ENCODE peak calls at places on chromosome 18, in six cellular contexts. One of them, this sample, is unnamed.

GRCh38 chr18:63788447-63789096 is 13.4 kb downstream of the SERPINB7 start:
- DNase-seq in HCT116: peak; percentile 68
- DNase-seq in PC-3: peak; percentile 96
- DNase-seq in neural progenitor cell: no peak
- DNase-seq in hepatocyte: no peak
- DNase-seq in GM23338: no peak
- DNase-seq in this sample: no peak

GRCh38 chr18:4797286-4797685 is 342.2 kb upstream of the DLGAP1 start:
- DNase-seq in HCT116: no peak
- DNase-seq in PC-3: no peak
- DNase-seq in neural progenitor cell: no peak
- DNase-seq in hepatocyte: peak; percentile 11
- DNase-seq in GM23338: no peak
- DNase-seq in this sample: no peak

GRCh38 chr18:31399336-31400032 is 22.9 kb downstream of the DSG4 start:
- DNase-seq in HCT116: peak; percentile 83
- DNase-seq in PC-3: peak; percentile 65
- DNase-seq in neural progenitor cell: no peak
- DNase-seq in hepatocyte: peak; percentile 49
- DNase-seq in GM23338: no peak
- DNase-seq in this sample: no peak

GRCh38 chr18:48676346-48676745 is 137.5 kb downstream of the CTIF start:
- DNase-seq in HCT116: no peak
- DNase-seq in PC-3: no peak
- DNase-seq in neural progenitor cell: no peak
- DNase-seq in hepatocyte: no peak
- DNase-seq in GM23338: no peak
- DNase-seq in this sample: no peak

GRCh38 chr18:74731097-74731496 is 133.4 kb downstream of the ZNF407 start:
- DNase-seq in HCT116: no peak
- DNase-seq in PC-3: peak; percentile 79
- DNase-seq in neural progenitor cell: no peak
- DNase-seq in hepatocyte: no peak
- DNase-seq in GM23338: no peak
- DNase-seq in this sample: no peak

GRCh38 chr18:6960656-6961055 is 156.9 kb downstream of the LAMA1 start:
- DNase-seq in HCT116: no peak
- DNase-seq in PC-3: peak; percentile 76
- DNase-seq in neural progenitor cell: no peak
- DNase-seq in hepatocyte: no peak
- DNase-seq in GM23338: no peak
- DNase-seq in this sample: no peak

GRCh38 chr18:56162871-56163270 is 475.5 kb downstream of the TXNL1 start:
- DNase-seq in HCT116: no peak
- DNase-seq in PC-3: no peak
- DNase-seq in neural progenitor cell: no peak
- DNase-seq in hepatocyte: no peak
- DNase-seq in GM23338: no peak
- DNase-seq in this sample: no peak

GRCh38 chr18:13318644-13319501 is 100.3 kb downstream of the LDLRAD4 start:
- DNase-seq in HCT116: no peak
- DNase-seq in PC-3: no peak
- DNase-seq in neural progenitor cell: no peak
- DNase-seq in hepatocyte: no peak
- DNase-seq in GM23338: no peak
- DNase-seq in this sample: no peak

GRCh38 chr18:5424903-5425302 is 118.9 kb downstream of the EPB41L3 start:
- DNase-seq in HCT116: no peak
- DNase-seq in PC-3: peak; percentile 51
- DNase-seq in neural progenitor cell: peak; percentile 66
- DNase-seq in hepatocyte: peak; percentile 62
- DNase-seq in GM23338: peak; percentile 71
- DNase-seq in this sample: peak; percentile 59

GRCh38 chr18:49856531-49856930 is 43.2 kb upstream of the ACAA2 start:
- DNase-seq in HCT116: no peak
- DNase-seq in PC-3: no peak
- DNase-seq in neural progenitor cell: no peak
- DNase-seq in hepatocyte: no peak
- DNase-seq in GM23338: no peak
- DNase-seq in this sample: no peak

GRCh38 chr18:21110667-21111350 is 804 bp downstream of the ROCK1 start:
- DNase-seq in HCT116: no peak
- DNase-seq in PC-3: peak; percentile 41
- DNase-seq in neural progenitor cell: no peak
- DNase-seq in hepatocyte: peak; percentile 56
- DNase-seq in GM23338: peak; percentile 63
- DNase-seq in this sample: peak; percentile 70

GRCh38 chr18:26746284-26747130 is 119.0 kb downstream of the AQP4 start:
- DNase-seq in HCT116: no peak
- DNase-seq in PC-3: peak; percentile 67
- DNase-seq in neural progenitor cell: no peak
- DNase-seq in hepatocyte: no peak
- DNase-seq in GM23338: no peak
- DNase-seq in this sample: no peak

GRCh38 chr18:76894947-76895346 is 72.6 kb downstream of the ZNF236 start:
- DNase-seq in HCT116: no peak
- DNase-seq in PC-3: no peak
- DNase-seq in neural progenitor cell: no peak
- DNase-seq in hepatocyte: no peak
- DNase-seq in GM23338: no peak
- DNase-seq in this sample: no peak

GRCh38 chr18:7567487-7568425 is 640 bp downstream of the PTPRM start:
- DNase-seq in HCT116: no peak
- DNase-seq in PC-3: peak; percentile 51
- DNase-seq in neural progenitor cell: peak; percentile 86
- DNase-seq in hepatocyte: peak; percentile 77
- DNase-seq in GM23338: peak; percentile 78
- DNase-seq in this sample: peak; percentile 78

GRCh38 chr18:63237911-63238710 is 81.5 kb downstream of the BCL2 start:
- DNase-seq in HCT116: peak; percentile 31
- DNase-seq in PC-3: peak; percentile 74
- DNase-seq in neural progenitor cell: peak; percentile 81
- DNase-seq in hepatocyte: peak; percentile 65
- DNase-seq in GM23338: peak; percentile 77
- DNase-seq in this sample: no peak

GRCh38 chr18:67672142-67672541 is 155.6 kb upstream of the DSEL start:
- DNase-seq in HCT116: no peak
- DNase-seq in PC-3: peak; percentile 16
- DNase-seq in neural progenitor cell: no peak
- DNase-seq in hepatocyte: no peak
- DNase-seq in GM23338: no peak
- DNase-seq in this sample: no peak

GRCh38 chr18:50947899-50948298 is 19.9 kb upstream of the ELAC1 start:
- DNase-seq in HCT116: no peak
- DNase-seq in PC-3: peak; percentile 24
- DNase-seq in neural progenitor cell: no peak
- DNase-seq in hepatocyte: no peak
- DNase-seq in GM23338: no peak
- DNase-seq in this sample: no peak

GRCh38 chr18:70337139-70337972 is 48.5 kb downstream of the SOCS6 start:
- DNase-seq in HCT116: peak; percentile 89
- DNase-seq in PC-3: peak; percentile 94
- DNase-seq in neural progenitor cell: peak; percentile 31
- DNase-seq in hepatocyte: peak; percentile 74
- DNase-seq in GM23338: peak; percentile 43
- DNase-seq in this sample: peak; percentile 10

GRCh38 chr18:67199993-67200617 is 316.4 kb downstream of the DSEL start:
- DNase-seq in HCT116: peak; percentile 8
- DNase-seq in PC-3: peak; percentile 80
- DNase-seq in neural progenitor cell: peak; percentile 60
- DNase-seq in hepatocyte: peak; percentile 57
- DNase-seq in GM23338: peak; percentile 69
- DNase-seq in this sample: peak; percentile 75

GRCh38 chr18:70450658-70451253 is 161.9 kb downstream of the SOCS6 start:
- DNase-seq in HCT116: peak; percentile 23
- DNase-seq in PC-3: peak; percentile 29
- DNase-seq in neural progenitor cell: no peak
- DNase-seq in hepatocyte: no peak
- DNase-seq in GM23338: peak; percentile 41
- DNase-seq in this sample: no peak

GRCh38 chr18:48409591-48410094 is 460 bp upstream of the ZBTB7C start:
- DNase-seq in HCT116: no peak
- DNase-seq in PC-3: no peak
- DNase-seq in neural progenitor cell: no peak
- DNase-seq in hepatocyte: peak; percentile 40
- DNase-seq in GM23338: peak; percentile 49
- DNase-seq in this sample: no peak

GRCh38 chr18:63545094-63545493 is 2.9 kb downstream of the SERPINB12 start:
- DNase-seq in HCT116: no peak
- DNase-seq in PC-3: no peak
- DNase-seq in neural progenitor cell: no peak
- DNase-seq in hepatocyte: no peak
- DNase-seq in GM23338: no peak
- DNase-seq in this sample: no peak

DNA sequence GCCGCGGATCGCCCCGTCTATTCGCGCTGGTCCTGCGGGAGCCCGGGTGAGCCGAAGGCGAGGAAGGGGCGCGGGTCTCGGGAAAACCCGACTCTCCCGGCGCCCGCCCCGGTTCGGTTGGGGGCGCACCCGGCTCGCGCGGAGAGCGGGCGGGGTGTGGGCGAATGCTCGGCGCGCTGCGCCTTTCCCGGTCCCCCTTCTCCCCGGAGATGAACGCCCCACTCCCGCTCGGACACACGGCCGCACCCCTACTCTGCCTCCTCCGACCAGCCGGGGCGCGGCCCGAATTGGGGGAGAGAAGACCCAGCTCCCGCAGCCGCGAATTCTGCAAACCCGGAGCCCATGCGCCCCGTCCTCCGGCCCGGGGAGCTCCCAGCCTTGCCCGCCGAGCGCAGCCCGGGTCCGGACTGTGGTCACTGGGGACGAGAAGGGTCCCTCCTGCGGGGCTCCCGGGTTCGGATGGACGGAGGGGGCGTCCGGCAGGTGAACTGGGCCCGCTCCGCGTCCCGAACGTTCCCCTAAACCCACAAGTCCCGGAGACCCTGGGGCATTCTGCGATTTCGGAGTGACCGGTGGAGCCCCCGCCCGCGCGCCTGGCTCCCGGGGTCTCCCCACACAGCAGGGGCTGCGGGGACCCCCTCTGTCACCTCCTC is 734 bp downstream of the KCNG2 start:
- DNase-seq in HCT116: no peak
- DNase-seq in PC-3: no peak
- DNase-seq in neural progenitor cell: peak; percentile 40
- DNase-seq in hepatocyte: no peak
- DNase-seq in GM23338: peak; percentile 44
- DNase-seq in this sample: no peak
- TF ChIP-seq EZH2 in HCT116: no peak
- TF ChIP-seq EZH2 in PC-3: no peak
- TF ChIP-seq EZH2 in neural progenitor cell: peak; percentile 97
- TF ChIP-seq EZH2 in hepatocyte: no peak
- TF ChIP-seq EZH2 in GM23338: peak; percentile 64
- TF ChIP-seq EZH2 in this sample: no peak

DNA sequence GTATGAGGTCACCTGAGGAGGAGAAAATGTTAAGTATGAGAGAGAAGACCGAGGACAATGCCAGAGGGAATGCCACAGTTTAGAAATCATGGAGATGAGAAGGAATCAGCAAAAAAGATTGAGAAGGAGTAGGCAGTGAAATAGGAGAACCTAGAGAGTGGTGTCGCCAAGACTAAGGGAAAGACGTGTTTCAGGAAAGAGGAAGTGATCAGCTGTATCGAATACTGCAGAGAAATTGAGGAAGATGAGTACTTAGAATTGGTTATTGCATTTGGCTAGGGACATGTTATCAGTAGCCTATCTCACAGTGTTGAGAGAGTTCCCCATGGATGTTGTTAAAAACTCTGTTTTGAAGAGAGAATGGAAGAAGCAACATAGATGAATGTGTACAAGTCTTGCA is 112.3 kb downstream of the GALNT1 start:
- DNase-seq in HCT116: no peak
- DNase-seq in PC-3: no peak
- DNase-seq in neural progenitor cell: no peak
- DNase-seq in hepatocyte: no peak
- DNase-seq in GM23338: no peak
- DNase-seq in this sample: no peak
- TF ChIP-seq EZH2phosphoT487 in HCT116: no peak
- TF ChIP-seq EZH2phosphoT487 in PC-3: no peak
- TF ChIP-seq EZH2phosphoT487 in neural progenitor cell: no peak
- TF ChIP-seq EZH2phosphoT487 in hepatocyte: no peak
- TF ChIP-seq EZH2phosphoT487 in GM23338: no peak
- TF ChIP-seq EZH2phosphoT487 in this sample: no peak

GRCh38 chr18:10017048-10017447 is 103.2 kb downstream of the VAPA start:
- DNase-seq in HCT116: no peak
- DNase-seq in PC-3: no peak
- DNase-seq in neural progenitor cell: no peak
- DNase-seq in hepatocyte: no peak
- DNase-seq in GM23338: no peak
- DNase-seq in this sample: no peak

GRCh38 chr18:10012526-10012925 is 98.7 kb downstream of the VAPA start:
- DNase-seq in HCT116: no peak
- DNase-seq in PC-3: no peak
- DNase-seq in neural progenitor cell: no peak
- DNase-seq in hepatocyte: no peak
- DNase-seq in GM23338: no peak
- DNase-seq in this sample: no peak

GRCh38 chr18:10013621-10014543 is 100.1 kb downstream of the VAPA start:
- DNase-seq in HCT116: no peak
- DNase-seq in PC-3: no peak
- DNase-seq in neural progenitor cell: no peak
- DNase-seq in hepatocyte: no peak
- DNase-seq in GM23338: no peak
- DNase-seq in this sample: no peak

GRCh38 chr18:10015288-10015701 is 101.5 kb downstream of the VAPA start:
- DNase-seq in HCT116: no peak
- DNase-seq in PC-3: peak; percentile 41
- DNase-seq in neural progenitor cell: no peak
- DNase-seq in hepatocyte: peak; percentile 26
- DNase-seq in GM23338: no peak
- DNase-seq in this sample: no peak

GRCh38 chr18:10015941-10016819 is 102.4 kb downstream of the VAPA start:
- DNase-seq in HCT116: no peak
- DNase-seq in PC-3: peak; percentile 63
- DNase-seq in neural progenitor cell: no peak
- DNase-seq in hepatocyte: peak; percentile 63
- DNase-seq in GM23338: peak; percentile 21
- DNase-seq in this sample: no peak
- TF ChIP-seq CTCF in HCT116: no peak
- TF ChIP-seq CTCF in PC-3: peak; percentile 44
- TF ChIP-seq CTCF in neural progenitor cell: no peak
- TF ChIP-seq CTCF in hepatocyte: peak; percentile 55
- TF ChIP-seq CTCF in GM23338: no peak
- TF ChIP-seq CTCF in this sample: no peak

GRCh38 chr18:22167471-22168151 is 1.8 kb upstream of the GATA6 start:
- DNase-seq in HCT116: no peak
- DNase-seq in PC-3: no peak
- DNase-seq in neural progenitor cell: peak; percentile 65
- DNase-seq in hepatocyte: peak; percentile 63
- DNase-seq in GM23338: peak; percentile 74
- DNase-seq in this sample: no peak

GRCh38 chr18:22167091-22167470 is 2.3 kb upstream of the GATA6 start:
- DNase-seq in HCT116: no peak
- DNase-seq in PC-3: no peak
- DNase-seq in neural progenitor cell: peak; percentile 58
- DNase-seq in hepatocyte: no peak
- DNase-seq in GM23338: no peak
- DNase-seq in this sample: no peak

GRCh38 chr18:22169011-22169888 is at the start of gene GATA6:
- DNase-seq in HCT116: peak; percentile 85
- DNase-seq in PC-3: peak; percentile 91
- DNase-seq in neural progenitor cell: peak; percentile 92
- DNase-seq in hepatocyte: peak; percentile 96
- DNase-seq in GM23338: peak; percentile 88
- DNase-seq in this sample: no peak

GRCh38 chr18:22169889-22170420 is 566 bp downstream of the GATA6 start:
- DNase-seq in HCT116: no peak
- DNase-seq in PC-3: peak; percentile 30
- DNase-seq in neural progenitor cell: no peak
- DNase-seq in hepatocyte: no peak
- DNase-seq in GM23338: peak; percentile 67
- DNase-seq in this sample: no peak

GRCh38 chr18:22168360-22168921 is 948 bp upstream of the GATA6 start:
- DNase-seq in HCT116: no peak
- DNase-seq in PC-3: peak; percentile 41
- DNase-seq in neural progenitor cell: peak; percentile 76
- DNase-seq in hepatocyte: peak; percentile 86
- DNase-seq in GM23338: peak; percentile 70
- DNase-seq in this sample: no peak
- TF ChIP-seq EZH2 in HCT116: no peak
- TF ChIP-seq EZH2 in PC-3: no peak
- TF ChIP-seq EZH2 in neural progenitor cell: peak; percentile 78
- TF ChIP-seq EZH2 in hepatocyte: peak; percentile 3
- TF ChIP-seq EZH2 in GM23338: peak; percentile 91
- TF ChIP-seq EZH2 in this sample: no peak

This sample was measured in MM.1S.